ENCODE peak calls at places on chromosomes 4 and X, in six cellular contexts. B is endothelial cell of umbilical vein; M is Peyer's patch; S is dorsolateral prefrontal cortex; W is GM12865; D is CD4-positive, alpha-beta T cell. F is an unnamed sample.

GRCh38 chr4:76384052-76384451 is 36.9 kb downstream of the CCDC158 start:
- DNase-seq in B (no peak), W (no peak), S (no peak), D (no peak), M (no peak), F (no peak)

GRCh38 chrX:133868687-133869086 is 116.7 kb downstream of the GPC3 start:
- DNase-seq in M (no peak), S (no peak), D (no peak), W (peak; percentile 0), B (no peak), F (no peak)

GRCh38 chrX:73964607-73965006 is 339.4 kb upstream of the ZCCHC13 start:
- DNase-seq in M (no peak), B (no peak), W (no peak), S (no peak), D (no peak), F (no peak)

GRCh38 chr4:184280104-184280503 is 62.4 kb upstream of the ENPP6 start:
- DNase-seq in S (no peak), W (peak; percentile 49), M (no peak), B (no peak), D (no peak), F (no peak)

GRCh38 chrX:39619182-39620009 is 478.4 kb downstream of the BCOR start:
- DNase-seq in D (no peak), M (no peak), S (no peak), W (no peak), B (peak; percentile 83), F (no peak)

GRCh38 chr4:151315212-151315886 is 10.1 kb downstream of the SH3D19 start:
- DNase-seq in S (no peak), W (no peak), B (peak; percentile 64), D (no peak), M (no peak), F (no peak)

GRCh38 chr4:147288512-147288911 is 192.4 kb upstream of the EDNRA start:
- DNase-seq in S (no peak), W (no peak), D (no peak), M (no peak), B (no peak), F (no peak)

GRCh38 chr4:18736551-18736950 is 715.0 kb upstream of the LCORL start:
- DNase-seq in M (no peak), S (no peak), D (no peak), B (no peak), W (no peak), F (no peak)

GRCh38 chrX:38312436-38312835 is 14.9 kb downstream of the RPGR start:
- DNase-seq in D (no peak), B (peak; percentile 65), W (no peak), M (no peak), S (no peak), F (no peak)

GRCh38 chr4:13980317-13980716 is 352.8 kb upstream of the BOD1L1 start:
- DNase-seq in D (no peak), B (no peak), S (no peak), W (no peak), M (no peak), F (no peak)

GRCh38 chr4:28883211-28883610 is 1837.0 kb upstream of the PCDH7 start:
- DNase-seq in B (no peak), S (no peak), W (no peak), D (no peak), M (no peak), F (no peak)

GRCh38 chr4:123198706-123199105 is 197.9 kb upstream of the SPRY1 start:
- DNase-seq in B (no peak), D (no peak), M (no peak), S (no peak), W (no peak), F (no peak)

GRCh38 chrX:138756234-138756633 is 44.7 kb upstream of the FGF13 start:
- DNase-seq in S (no peak), D (no peak), B (no peak), M (no peak), W (no peak), F (no peak)

GRCh38 chr4:132227349-132228165 is 921.5 kb upstream of the PCDH10 start:
- DNase-seq in S (no peak), W (peak; percentile 35), M (peak; percentile 54), D (peak; percentile 0), B (peak; percentile 19), F (no peak)

GRCh38 chrX:148536961-148537360 is 36.5 kb downstream of the AFF2 start:
- DNase-seq in M (no peak), D (no peak), W (no peak), S (no peak), B (no peak), F (no peak)

GRCh38 chrX:32545100-32545499 is 666.2 kb downstream of the DMD start:
- DNase-seq in S (no peak), M (no peak), D (no peak), W (no peak), B (no peak), F (no peak)

GRCh38 chr4:147987252-147987651 is 255.4 kb downstream of the ARHGAP10 start:
- DNase-seq in S (no peak), M (no peak), B (no peak), D (no peak), W (peak; percentile 31), F (no peak)

GRCh38 chr4:148353571-148353970 is 88.6 kb downstream of the NR3C2 start:
- DNase-seq in W (no peak), S (no peak), B (peak; percentile 66), D (no peak), M (no peak), F (no peak)

GRCh38 chr4:9997881-9998280 is 23.4 kb downstream of the SLC2A9 start:
- DNase-seq in D (no peak), B (no peak), S (no peak), W (no peak), M (no peak), F (no peak)

GRCh38 chrX:35101901-35102300 is 159.3 kb downstream of the FAM47B start:
- DNase-seq in D (no peak), S (no peak), W (no peak), M (no peak), B (no peak), F (no peak)

GRCh38 chr4:138030375-138030774 is 211.8 kb downstream of the SLC7A11 start:
- DNase-seq in S (no peak), B (no peak), W (no peak), M (no peak), D (no peak), F (no peak)

GRCh38 chr4:3765271-3766206 is 646 bp upstream of the ADRA2C start:
- DNase-seq in S (no peak), B (no peak), M (no peak), W (no peak), D (no peak), F (no peak)

GRCh38 chrX:150522494-150522893 is 45.9 kb upstream of the MTM1 start:
- DNase-seq in W (no peak), D (no peak), M (no peak), B (no peak), S (no peak), F (no peak)

GRCh38 chr4:77172336-77172735 is 15.3 kb downstream of the CCNG2 start:
- DNase-seq in W (no peak), M (no peak), B (no peak), S (no peak), D (no peak), F (no peak)

GRCh38 chr4:15147709-15148651 is 145.7 kb downstream of the CPEB2 start:
- DNase-seq in S (no peak), W (no peak), D (no peak), M (no peak), B (no peak), F (no peak)

DNA sequence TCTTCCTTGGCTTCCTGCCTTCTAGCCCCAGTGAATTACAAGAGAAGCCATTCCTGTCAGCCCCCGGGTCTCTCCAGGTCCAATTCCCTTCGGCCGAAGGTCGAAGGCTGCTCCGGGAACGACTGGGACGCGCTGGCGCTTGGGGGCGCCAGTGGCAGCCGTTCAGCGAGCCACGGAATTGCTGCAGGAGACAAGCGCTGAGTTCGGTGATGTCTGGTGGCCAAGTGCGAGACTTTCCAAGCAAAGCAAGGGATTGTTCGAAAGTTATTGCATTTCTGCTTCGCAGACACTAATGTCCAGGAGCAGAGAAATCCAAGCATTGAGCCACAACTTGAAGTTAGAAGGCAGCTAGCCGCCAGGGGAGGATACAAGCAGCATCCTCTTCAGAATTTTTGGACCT is 1.1 kb upstream of the DKK2 start:
- DNase-seq in B (peak; percentile 43), M (no peak), S (peak; percentile 46), W (no peak), D (no peak), F (peak; percentile 5)
- TF ChIP-seq CTCF in B (peak; percentile 65), M (no peak), S (peak; percentile 43), W (peak; percentile 11), D (no peak), F (peak; percentile 48)

DNA sequence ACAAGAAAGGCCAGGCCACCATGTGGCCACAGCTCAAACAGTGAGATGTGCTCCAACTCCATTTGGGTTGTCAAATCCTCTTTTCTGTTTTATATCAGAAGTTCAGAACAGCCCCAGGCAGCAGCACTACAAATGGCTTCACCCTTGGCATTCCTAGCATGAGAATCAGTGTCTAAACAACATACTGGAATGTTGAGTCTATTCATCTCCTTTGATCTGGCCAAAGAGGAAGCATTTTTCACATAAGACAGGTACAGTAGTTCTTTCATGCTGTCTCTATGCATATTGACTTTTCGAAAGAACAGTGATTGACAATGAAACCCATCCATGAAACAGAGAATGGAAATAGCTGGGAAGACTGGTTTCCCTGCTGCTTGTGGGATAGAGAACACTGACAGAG is 289.5 kb downstream of the USP46 start:
- DNase-seq in W (no peak), S (no peak), M (no peak), B (no peak), D (no peak), F (no peak)
- TF ChIP-seq CTCF in W (no peak), S (no peak), M (no peak), B (no peak), D (no peak), F (no peak)

GRCh38 chr4:101031971-101032370 is 315.4 kb downstream of the PPP3CA start:
- DNase-seq in S (no peak), M (no peak), W (no peak), D (no peak), B (no peak), F (no peak)

GRCh38 chr4:101037249-101037648 is 310.1 kb downstream of the PPP3CA start:
- DNase-seq in W (no peak), B (peak; percentile 36), S (no peak), D (no peak), M (no peak), F (no peak)

GRCh38 chr4:101035522-101035921 is 311.8 kb downstream of the PPP3CA start:
- DNase-seq in B (no peak), M (no peak), W (no peak), D (no peak), S (no peak), F (no peak)

GRCh38 chr4:101037938-101038413 is 309.4 kb downstream of the PPP3CA start:
- DNase-seq in M (no peak), S (no peak), B (peak; percentile 78), W (peak; percentile 22), D (no peak), F (no peak)

DNA sequence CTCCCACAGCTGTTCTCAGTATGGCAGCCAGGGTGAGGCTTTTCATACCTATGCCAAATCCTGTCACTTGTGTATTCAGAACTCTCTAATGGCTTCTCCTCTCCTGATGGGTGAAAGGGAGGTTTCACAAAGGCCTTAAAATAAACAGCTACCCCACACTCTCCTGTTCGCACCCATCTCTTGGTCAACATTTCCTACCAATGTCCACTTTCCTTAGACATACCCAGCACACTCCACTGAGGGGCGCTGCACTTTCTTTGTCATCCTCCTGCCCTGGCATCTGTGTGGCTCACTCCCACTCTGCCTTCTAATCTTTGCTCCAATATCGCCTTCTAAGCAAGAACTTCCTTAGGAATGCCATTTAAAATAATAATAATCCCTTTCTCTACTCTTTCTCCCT is 313.3 kb downstream of the PPP3CA start:
- DNase-seq in B (no peak), D (no peak), M (no peak), S (no peak), W (no peak), F (no peak)
- TF ChIP-seq CTCF in B (no peak), D (no peak), M (no peak), S (no peak), W (no peak), F (no peak)

GRCh38 chr4:108094923-108095482 is 73.7 kb downstream of the LEF1 start:
- DNase-seq in D (no peak), S (no peak), W (no peak), B (no peak), M (no peak), F (no peak)
- TF ChIP-seq CTCF in D (no peak), S (no peak), W (no peak), B (no peak), M (no peak), F (no peak)